ENCODE peak calls at places on chromosome 11, in ten cellular contexts. One of them, this sample, is unnamed.

GRCh38 chr11:26193714-26194373 is 138.1 kb upstream of the ANO3 start:
- DNase-seq in activated CD8-positive, alpha-beta memory T cell treated with anti-CD3 and anti-CD28 coated beads for 1 hour: no peak
- DNase-seq in Caki2: no peak
- DNase-seq in spleen: no peak
- DNase-seq in colonic mucosa: no peak
- DNase-seq in NCI-H748 treated with DMSO at 0.1 percent for 48 hours: no peak
- DNase-seq in nephron progenitor cell: no peak
- DNase-seq in esophagus muscularis mucosa: no peak
- DNase-seq in brain microvascular endothelial cell: no peak
- DNase-seq in Ammon's horn: no peak
- DNase-seq in this sample: no peak

GRCh38 chr11:132994038-132994502 is 538.2 kb downstream of the OPCML start:
- DNase-seq in Ammon's horn: no peak
- DNase-seq in activated CD8-positive, alpha-beta memory T cell treated with anti-CD3 and anti-CD28 coated beads for 1 hour: no peak
- DNase-seq in nephron progenitor cell: peak; percentile 33
- DNase-seq in Caki2: no peak
- DNase-seq in NCI-H748 treated with DMSO at 0.1 percent for 48 hours: peak; percentile 93
- DNase-seq in colonic mucosa: no peak
- DNase-seq in brain microvascular endothelial cell: no peak
- DNase-seq in esophagus muscularis mucosa: peak; percentile 62
- DNase-seq in spleen: no peak
- DNase-seq in this sample: no peak

GRCh38 chr11:13347901-13348300 is 70.3 kb downstream of the BMAL1 start:
- DNase-seq in brain microvascular endothelial cell: no peak
- DNase-seq in NCI-H748 treated with DMSO at 0.1 percent for 48 hours: no peak
- DNase-seq in Caki2: no peak
- DNase-seq in Ammon's horn: no peak
- DNase-seq in colonic mucosa: no peak
- DNase-seq in nephron progenitor cell: no peak
- DNase-seq in spleen: no peak
- DNase-seq in activated CD8-positive, alpha-beta memory T cell treated with anti-CD3 and anti-CD28 coated beads for 1 hour: no peak
- DNase-seq in esophagus muscularis mucosa: no peak
- DNase-seq in this sample: no peak

GRCh38 chr11:2768471-2769408 is 68.9 kb upstream of the KCNQ1OT1 start:
- DNase-seq in nephron progenitor cell: no peak
- DNase-seq in brain microvascular endothelial cell: peak; percentile 83
- DNase-seq in activated CD8-positive, alpha-beta memory T cell treated with anti-CD3 and anti-CD28 coated beads for 1 hour: no peak
- DNase-seq in esophagus muscularis mucosa: peak; percentile 83
- DNase-seq in Ammon's horn: no peak
- DNase-seq in colonic mucosa: peak; percentile 11
- DNase-seq in NCI-H748 treated with DMSO at 0.1 percent for 48 hours: no peak
- DNase-seq in Caki2: peak; percentile 42
- DNase-seq in spleen: peak; percentile 60
- DNase-seq in this sample: no peak

GRCh38 chr11:105429421-105429965 is 180.4 kb upstream of the GRIA4 start:
- DNase-seq in NCI-H748 treated with DMSO at 0.1 percent for 48 hours: no peak
- DNase-seq in nephron progenitor cell: peak; percentile 16
- DNase-seq in Caki2: peak; percentile 2
- DNase-seq in esophagus muscularis mucosa: no peak
- DNase-seq in spleen: no peak
- DNase-seq in Ammon's horn: no peak
- DNase-seq in colonic mucosa: no peak
- DNase-seq in activated CD8-positive, alpha-beta memory T cell treated with anti-CD3 and anti-CD28 coated beads for 1 hour: no peak
- DNase-seq in brain microvascular endothelial cell: no peak
- DNase-seq in this sample: no peak

GRCh38 chr11:6405039-6405667 is 13.7 kb downstream of the APBB1 start:
- DNase-seq in esophagus muscularis mucosa: no peak
- DNase-seq in spleen: no peak
- DNase-seq in nephron progenitor cell: peak; percentile 53
- DNase-seq in brain microvascular endothelial cell: no peak
- DNase-seq in colonic mucosa: no peak
- DNase-seq in activated CD8-positive, alpha-beta memory T cell treated with anti-CD3 and anti-CD28 coated beads for 1 hour: no peak
- DNase-seq in Ammon's horn: peak; percentile 83
- DNase-seq in Caki2: no peak
- DNase-seq in NCI-H748 treated with DMSO at 0.1 percent for 48 hours: peak; percentile 91
- DNase-seq in this sample: peak; percentile 92

GRCh38 chr11:81071641-81072040 is 1630.8 kb upstream of the TENM4 start:
- DNase-seq in spleen: no peak
- DNase-seq in NCI-H748 treated with DMSO at 0.1 percent for 48 hours: no peak
- DNase-seq in Ammon's horn: no peak
- DNase-seq in esophagus muscularis mucosa: no peak
- DNase-seq in Caki2: no peak
- DNase-seq in nephron progenitor cell: no peak
- DNase-seq in brain microvascular endothelial cell: no peak
- DNase-seq in activated CD8-positive, alpha-beta memory T cell treated with anti-CD3 and anti-CD28 coated beads for 1 hour: no peak
- DNase-seq in colonic mucosa: no peak
- DNase-seq in this sample: no peak

GRCh38 chr11:117094776-117095175 is 3.5 kb downstream of the SIK3 start:
- DNase-seq in nephron progenitor cell: no peak
- DNase-seq in Caki2: no peak
- DNase-seq in brain microvascular endothelial cell: no peak
- DNase-seq in spleen: no peak
- DNase-seq in esophagus muscularis mucosa: no peak
- DNase-seq in activated CD8-positive, alpha-beta memory T cell treated with anti-CD3 and anti-CD28 coated beads for 1 hour: no peak
- DNase-seq in colonic mucosa: no peak
- DNase-seq in Ammon's horn: peak; percentile 75
- DNase-seq in NCI-H748 treated with DMSO at 0.1 percent for 48 hours: no peak
- DNase-seq in this sample: no peak

GRCh38 chr11:33687733-33688479 is 12.7 kb downstream of the C11orf91 start:
- DNase-seq in colonic mucosa: peak; percentile 60
- DNase-seq in Ammon's horn: peak; percentile 84
- DNase-seq in spleen: no peak
- DNase-seq in brain microvascular endothelial cell: peak; percentile 74
- DNase-seq in nephron progenitor cell: peak; percentile 66
- DNase-seq in NCI-H748 treated with DMSO at 0.1 percent for 48 hours: peak; percentile 47
- DNase-seq in esophagus muscularis mucosa: no peak
- DNase-seq in activated CD8-positive, alpha-beta memory T cell treated with anti-CD3 and anti-CD28 coated beads for 1 hour: no peak
- DNase-seq in Caki2: peak; percentile 47
- DNase-seq in this sample: no peak

GRCh38 chr11:2980168-2980840 is 11.8 kb downstream of the NAP1L4 start:
- DNase-seq in brain microvascular endothelial cell: no peak
- DNase-seq in NCI-H748 treated with DMSO at 0.1 percent for 48 hours: no peak
- DNase-seq in nephron progenitor cell: no peak
- DNase-seq in colonic mucosa: no peak
- DNase-seq in esophagus muscularis mucosa: no peak
- DNase-seq in Ammon's horn: no peak
- DNase-seq in Caki2: no peak
- DNase-seq in activated CD8-positive, alpha-beta memory T cell treated with anti-CD3 and anti-CD28 coated beads for 1 hour: no peak
- DNase-seq in spleen: no peak
- DNase-seq in this sample: no peak

GRCh38 chr11:22317656-22318055 is 20.5 kb upstream of the SLC17A6 start:
- DNase-seq in esophagus muscularis mucosa: no peak
- DNase-seq in spleen: no peak
- DNase-seq in activated CD8-positive, alpha-beta memory T cell treated with anti-CD3 and anti-CD28 coated beads for 1 hour: no peak
- DNase-seq in NCI-H748 treated with DMSO at 0.1 percent for 48 hours: peak; percentile 2
- DNase-seq in brain microvascular endothelial cell: no peak
- DNase-seq in Caki2: no peak
- DNase-seq in Ammon's horn: no peak
- DNase-seq in colonic mucosa: no peak
- DNase-seq in nephron progenitor cell: no peak
- DNase-seq in this sample: no peak

GRCh38 chr11:69297926-69298777 is 4.2 kb downstream of the MYEOV start:
- DNase-seq in Caki2: peak; percentile 93
- DNase-seq in colonic mucosa: peak; percentile 78
- DNase-seq in nephron progenitor cell: peak; percentile 34
- DNase-seq in Ammon's horn: peak; percentile 80
- DNase-seq in NCI-H748 treated with DMSO at 0.1 percent for 48 hours: no peak
- DNase-seq in activated CD8-positive, alpha-beta memory T cell treated with anti-CD3 and anti-CD28 coated beads for 1 hour: no peak
- DNase-seq in spleen: peak; percentile 93
- DNase-seq in esophagus muscularis mucosa: no peak
- DNase-seq in brain microvascular endothelial cell: peak; percentile 62
- DNase-seq in this sample: no peak

GRCh38 chr11:35007277-35007676 is 90.9 kb downstream of the PDHX start:
- DNase-seq in Caki2: no peak
- DNase-seq in Ammon's horn: no peak
- DNase-seq in colonic mucosa: no peak
- DNase-seq in NCI-H748 treated with DMSO at 0.1 percent for 48 hours: no peak
- DNase-seq in esophagus muscularis mucosa: no peak
- DNase-seq in nephron progenitor cell: no peak
- DNase-seq in brain microvascular endothelial cell: no peak
- DNase-seq in activated CD8-positive, alpha-beta memory T cell treated with anti-CD3 and anti-CD28 coated beads for 1 hour: no peak
- DNase-seq in spleen: no peak
- DNase-seq in this sample: no peak

GRCh38 chr11:8006349-8006977 is 19.3 kb downstream of the EIF3F start:
- DNase-seq in Ammon's horn: peak; percentile 86
- DNase-seq in nephron progenitor cell: peak; percentile 69
- DNase-seq in NCI-H748 treated with DMSO at 0.1 percent for 48 hours: peak; percentile 29
- DNase-seq in Caki2: peak; percentile 29
- DNase-seq in colonic mucosa: peak; percentile 65
- DNase-seq in activated CD8-positive, alpha-beta memory T cell treated with anti-CD3 and anti-CD28 coated beads for 1 hour: no peak
- DNase-seq in brain microvascular endothelial cell: peak; percentile 78
- DNase-seq in esophagus muscularis mucosa: peak; percentile 82
- DNase-seq in spleen: no peak
- DNase-seq in this sample: peak; percentile 71

GRCh38 chr11:62370743-62371440 is 33.6 kb downstream of the ASRGL1 start:
- DNase-seq in nephron progenitor cell: no peak
- DNase-seq in spleen: peak; percentile 89
- DNase-seq in activated CD8-positive, alpha-beta memory T cell treated with anti-CD3 and anti-CD28 coated beads for 1 hour: no peak
- DNase-seq in NCI-H748 treated with DMSO at 0.1 percent for 48 hours: no peak
- DNase-seq in esophagus muscularis mucosa: no peak
- DNase-seq in colonic mucosa: peak; percentile 74
- DNase-seq in brain microvascular endothelial cell: no peak
- DNase-seq in Ammon's horn: no peak
- DNase-seq in Caki2: no peak
- DNase-seq in this sample: peak; percentile 67

GRCh38 chr11:25038131-25038530 is 541.3 kb downstream of the LUZP2 start:
- DNase-seq in esophagus muscularis mucosa: no peak
- DNase-seq in Ammon's horn: no peak
- DNase-seq in Caki2: no peak
- DNase-seq in NCI-H748 treated with DMSO at 0.1 percent for 48 hours: no peak
- DNase-seq in nephron progenitor cell: no peak
- DNase-seq in activated CD8-positive, alpha-beta memory T cell treated with anti-CD3 and anti-CD28 coated beads for 1 hour: no peak
- DNase-seq in colonic mucosa: no peak
- DNase-seq in brain microvascular endothelial cell: no peak
- DNase-seq in spleen: no peak
- DNase-seq in this sample: no peak